ENCODE peak calls at places on chromosome 3, in seven cellular contexts. F, Z, W, I, P, N and J are unnamed samples.

GRCh38 chr3:13684854-13685253 is 135.9 kb downstream of the FBLN2 start:
- DNase-seq in W (no peak), Z (no peak), N (no peak), P (no peak), F (no peak), I (no peak), J (no peak)

GRCh38 chr3:160401301-160402095 is 2.0 kb downstream of the SMC4 start:
- DNase-seq in F (no peak), Z (no peak), I (peak), P (no peak), W (peak), N (no peak), J (no peak)

GRCh38 chr3:192108820-192109219 is 618.5 kb downstream of the FGF12 start:
- DNase-seq in I (no peak), Z (no peak), N (no peak), F (no peak), W (no peak), P (no peak), J (no peak)

GRCh38 chr3:53489401-53490130 is 4.8 kb upstream of the CACNA1D start:
- DNase-seq in Z (no peak), P (peak), I (no peak), W (no peak), F (no peak), N (no peak), J (no peak)

GRCh38 chr3:125163739-125164601 is 48.6 kb downstream of the SLC12A8 start:
- DNase-seq in W (no peak), I (peak), F (no peak), N (peak), Z (peak), P (no peak), J (no peak)

GRCh38 chr3:181757694-181758306 is 46.1 kb downstream of the SOX2 start:
- DNase-seq in Z (no peak), I (no peak), W (peak), F (no peak), P (no peak), N (no peak), J (no peak)

GRCh38 chr3:43024183-43024865 is 45.2 kb downstream of the GASK1A start:
- DNase-seq in F (peak), W (no peak), Z (no peak), P (no peak), N (no peak), I (no peak), J (no peak)

GRCh38 chr3:126696701-126697267 is 7.3 kb upstream of the CHCHD6 start:
- DNase-seq in P (no peak), N (no peak), W (no peak), F (no peak), I (no peak), Z (no peak), J (no peak)

GRCh38 chr3:150411971-150412370 is 3.9 kb downstream of the TSC22D2 start:
- DNase-seq in N (no peak), Z (no peak), W (no peak), I (no peak), P (no peak), F (no peak), J (no peak)

GRCh38 chr3:47578119-47578630 is 490 bp downstream of the CSPG5 start:
- DNase-seq in P (peak), W (peak), I (no peak), Z (peak), F (peak), N (peak), J (peak)

GRCh38 chr3:50466177-50466576 is 37.3 kb downstream of the CACNA2D2 start:
- DNase-seq in P (no peak), Z (no peak), W (no peak), N (no peak), I (no peak), F (no peak), J (no peak)

GRCh38 chr3:15783361-15783969 is 14.3 kb downstream of the ANKRD28 start:
- DNase-seq in P (no peak), I (peak), F (no peak), Z (no peak), W (no peak), N (no peak), J (no peak)

GRCh38 chr3:53650928-53651654 is 156.7 kb downstream of the CACNA1D start:
- DNase-seq in W (no peak), Z (no peak), I (no peak), F (no peak), P (no peak), N (no peak), J (no peak)

GRCh38 chr3:52086939-52087675 is 30.7 kb upstream of the DUSP7 start:
- DNase-seq in N (peak), W (no peak), I (peak), Z (no peak), P (no peak), F (no peak), J (no peak)

GRCh38 chr3:153026026-153026425 is 136.0 kb upstream of the RAP2B start:
- DNase-seq in N (no peak), F (peak), Z (no peak), P (no peak), W (peak), I (peak), J (peak)

GRCh38 chr3:10855871-10856662 is 40.0 kb downstream of the SLC6A11 start:
- DNase-seq in N (no peak), Z (no peak), F (no peak), W (no peak), I (no peak), P (no peak), J (no peak)

GRCh38 chr3:190224466-190225185 is 97.6 kb downstream of the CLDN1 start:
- DNase-seq in N (no peak), I (no peak), F (no peak), W (no peak), P (no peak), Z (no peak), J (no peak)